ENCODE peak calls at places on chromosomes 11 and 22, in nine cellular contexts. R, Y, N, W, X, Q, K, M and I are unnamed samples.

GRCh38 chr22:19394274-19395050 is 37.1 kb downstream of the HIRA start:
- DNase-seq in R (no peak), K (no peak), Y (no peak), N (no peak), Q (no peak), W (no peak), M (no peak), X (no peak), I (no peak)

GRCh38 chr22:20436309-20437252 is 1.0 kb downstream of the SCARF2 start:
- DNase-seq in M (peak), Q (peak), N (no peak), W (no peak), K (peak), R (no peak), X (no peak), Y (no peak), I (peak)

GRCh38 chr11:65156926-65157325 is 13.1 kb upstream of the SPDYC start:
- DNase-seq in W (no peak), M (no peak), Q (peak), K (no peak), Y (no peak), N (no peak), X (no peak), R (no peak), I (no peak)

GRCh38 chr22:43038325-43038724 is 23.4 kb upstream of the PACSIN2 start:
- DNase-seq in X (no peak), R (no peak), Y (no peak), Q (no peak), K (no peak), N (no peak), W (no peak), M (no peak), I (no peak)

GRCh38 chr22:48320671-48321515 is 1506.8 kb downstream of the BRD1 start:
- DNase-seq in R (no peak), N (no peak), W (no peak), Q (peak), Y (no peak), X (no peak), M (peak), K (no peak), I (no peak)

GRCh38 chr11:113204280-113204679 is 110.1 kb upstream of the TTC12 start:
- DNase-seq in M (no peak), W (no peak), Q (no peak), K (no peak), X (no peak), N (no peak), Y (no peak), R (no peak), I (no peak)

GRCh38 chr11:60926500-60926899 is 2.2 kb downstream of the TMEM132A start:
- DNase-seq in W (no peak), Q (peak), N (no peak), K (no peak), M (no peak), R (no peak), Y (no peak), X (no peak), I (no peak)

GRCh38 chr22:43008921-43009320 is 6.0 kb downstream of the PACSIN2 start:
- DNase-seq in M (no peak), K (no peak), X (no peak), Q (no peak), Y (no peak), R (no peak), N (no peak), W (no peak), I (no peak)

GRCh38 chr11:11308249-11308648 is 44.8 kb downstream of the CSNK2A3 start:
- DNase-seq in Q (no peak), K (no peak), N (no peak), R (no peak), X (no peak), Y (no peak), W (no peak), M (no peak), I (no peak)

GRCh38 chr11:94732617-94733292 is 35.4 kb upstream of the AMOTL1 start:
- DNase-seq in N (no peak), K (peak), R (no peak), Q (no peak), M (peak), Y (peak), W (no peak), X (no peak), I (peak)

DNA sequence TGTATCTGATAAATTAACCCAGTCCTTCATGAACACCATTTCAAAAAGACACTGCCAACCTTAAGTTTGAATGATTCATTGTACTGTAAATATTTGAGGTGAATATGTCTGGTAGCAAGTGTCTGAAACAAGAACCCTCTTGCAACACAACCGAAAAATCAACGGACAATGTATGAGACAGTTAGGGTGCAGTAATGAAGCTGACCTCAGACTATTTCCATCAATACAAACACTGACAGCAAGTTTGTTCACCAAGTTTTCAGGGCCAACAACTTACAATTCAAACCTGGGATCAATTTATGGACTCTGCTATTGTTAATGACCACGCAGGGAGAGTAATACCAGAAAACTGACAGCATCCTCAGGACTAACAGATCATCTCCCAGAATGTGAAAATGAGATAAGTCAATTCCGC is 126.3 kb downstream of the CADM1 start:
- DNase-seq in M (no peak), K (peak), W (no peak), Q (no peak), R (no peak), X (no peak), N (no peak), Y (no peak), I (no peak)
- H3K4me3 ChIP-seq in M (no peak), K (no peak), W (no peak), Q (no peak), R (no peak), X (no peak), N (no peak), Y (no peak), I (no peak)

DNA sequence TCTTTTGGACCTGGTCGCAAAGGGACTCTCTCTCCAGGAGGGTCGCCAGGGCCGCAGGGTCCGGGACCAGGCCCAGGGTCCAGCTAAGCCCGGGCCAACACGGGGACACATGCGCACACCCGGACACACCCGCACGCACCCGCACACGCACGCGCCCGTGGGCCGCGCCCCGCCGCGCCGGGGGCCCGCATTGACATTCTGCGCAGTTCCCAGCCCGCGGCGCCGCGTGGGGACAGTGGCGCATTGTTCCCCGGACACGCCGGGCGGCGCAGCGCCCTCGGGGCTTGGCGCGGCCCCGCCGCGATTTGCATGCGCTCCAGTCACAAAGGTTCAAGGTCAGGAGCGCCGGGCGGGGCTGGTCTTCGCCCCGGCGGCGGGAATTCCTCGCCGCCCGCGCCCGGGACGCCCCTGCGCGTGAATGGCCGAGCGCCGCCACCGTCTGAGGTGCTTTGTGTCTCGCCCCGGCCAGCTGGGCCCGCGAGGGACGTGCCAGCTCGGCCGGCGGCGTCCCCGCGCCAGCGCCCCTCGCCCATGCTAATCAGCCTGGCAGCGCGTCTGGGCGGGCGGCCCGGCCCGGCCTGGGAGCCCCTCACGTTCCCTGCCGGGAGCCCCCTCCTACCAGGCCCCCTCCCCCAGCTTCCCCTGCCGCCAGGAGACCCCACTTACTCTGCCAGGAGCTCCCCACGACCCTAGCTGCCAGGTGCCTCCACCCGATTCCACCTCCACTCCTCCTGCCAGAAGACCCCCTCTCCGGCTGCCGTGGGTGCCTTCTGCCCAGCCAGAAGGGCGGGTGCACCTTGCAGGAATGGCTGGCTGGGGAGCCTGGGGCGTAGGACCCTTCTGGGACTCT is 50.5 kb upstream of the WNT7B start:
- DNase-seq in M (peak), Y (peak), Q (peak), W (no peak), K (no peak), N (peak), R (no peak), X (peak), I (peak)
- TF ChIP-seq POLR2A in M (no peak), Y (no peak), Q (no peak), W (peak), K (no peak), N (peak), R (no peak), X (peak), I (peak)

DNA sequence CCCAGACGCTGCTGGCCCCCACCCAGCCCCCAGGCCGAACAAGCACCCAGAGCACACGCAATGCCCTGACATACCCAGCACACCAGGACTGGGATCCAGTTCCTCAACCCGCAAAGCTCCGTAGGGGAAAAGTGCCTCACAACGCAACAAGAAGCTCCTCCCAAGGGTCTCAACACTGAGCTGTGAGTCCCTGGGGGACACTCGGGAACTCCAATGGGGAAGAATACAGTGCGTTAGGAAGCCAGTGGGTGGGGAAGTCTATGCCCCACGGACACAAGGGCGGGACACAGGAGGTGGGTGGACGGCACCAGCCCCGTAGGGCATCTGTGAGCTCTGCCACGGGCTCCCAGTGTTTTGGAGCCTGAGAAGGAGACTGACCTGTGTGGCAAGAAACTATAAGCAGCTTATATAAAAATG is 1.6 kb downstream of the DEAF1 start:
- DNase-seq in M (no peak), Q (peak), K (no peak), R (no peak), N (no peak), Y (no peak), X (no peak), W (no peak), I (no peak)
- H3K4me3 ChIP-seq in M (no peak), Q (peak), K (peak), R (peak), N (no peak), Y (peak), X (no peak), W (peak), I (no peak)

GRCh38 chr11:67376022-67376386 is 2.6 kb upstream of the CLCF1 start:
- DNase-seq in K (no peak), N (no peak), M (no peak), R (no peak), X (no peak), W (no peak), Y (no peak), Q (no peak), I (no peak)

GRCh38 chr11:67375320-67376021 is 2.1 kb upstream of the CLCF1 start:
- DNase-seq in M (no peak), R (no peak), N (no peak), W (no peak), Y (no peak), K (no peak), Q (no peak), X (no peak), I (peak)

GRCh38 chr11:67373916-67374570 is 645 bp upstream of the CLCF1 start:
- DNase-seq in N (peak), X (peak), Y (peak), K (peak), W (peak), R (no peak), Q (peak), M (peak), I (peak)

GRCh38 chr11:67372993-67373915 is at the start of gene CLCF1:
- DNase-seq in Y (peak), Q (peak), X (peak), K (peak), N (peak), W (no peak), R (no peak), M (peak), I (peak)

DNA sequence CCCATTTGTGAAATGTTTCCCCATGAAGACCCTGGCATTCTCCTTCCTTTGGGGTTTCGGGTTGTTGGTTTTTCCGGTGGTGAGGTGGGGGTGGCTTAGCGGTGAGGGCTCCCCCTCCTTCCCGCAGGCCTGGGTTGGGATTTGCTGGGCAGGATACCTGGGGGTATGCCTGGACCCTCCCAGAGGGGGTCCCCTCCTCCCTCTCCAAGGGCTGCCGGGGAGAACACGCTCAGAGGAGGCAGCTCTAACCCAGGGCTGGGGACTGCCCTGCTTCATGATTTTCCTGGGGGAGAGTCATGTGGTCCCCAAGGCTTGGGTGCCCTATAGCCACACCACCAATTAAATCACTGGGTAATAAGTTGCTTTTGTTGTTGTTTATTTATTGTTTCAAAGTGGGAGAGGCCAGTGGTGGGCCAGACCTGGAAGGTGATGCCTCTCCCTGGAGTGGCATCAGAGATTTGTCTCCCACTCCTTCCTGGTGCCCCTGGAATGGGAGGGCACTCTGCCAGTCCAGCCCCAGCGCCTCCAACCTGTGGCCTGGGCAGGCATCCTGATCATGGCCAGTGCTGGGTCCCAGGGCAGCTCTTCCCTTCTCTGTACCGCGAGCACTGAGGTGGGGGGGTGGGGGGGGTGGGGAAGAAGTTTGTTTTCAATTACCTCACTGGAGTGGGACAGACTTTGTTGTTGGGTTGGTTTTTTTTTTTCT is 1.3 kb upstream of the CLCF1 start:
- DNase-seq in M (no peak), Q (peak), Y (no peak), K (no peak), W (no peak), X (no peak), N (no peak), R (no peak), I (no peak)
- TF ChIP-seq POLR2A in M (no peak), Q (no peak), Y (no peak), K (no peak), W (no peak), X (no peak), N (no peak), R (no peak), I (no peak)

GRCh38 chr22:35685731-35686130 is 31.9 kb upstream of the APOL5 start:
- DNase-seq in N (no peak), W (peak), R (no peak), X (no peak), Y (no peak), K (peak), Q (no peak), M (no peak), I (no peak)

GRCh38 chr22:35684270-35684700 is 33.4 kb upstream of the APOL5 start:
- DNase-seq in Q (no peak), K (peak), W (peak), X (peak), R (no peak), M (no peak), N (no peak), Y (peak), I (no peak)

GRCh38 chr22:35687461-35687860 is 30.2 kb upstream of the APOL5 start:
- DNase-seq in W (no peak), K (no peak), Q (no peak), N (no peak), M (no peak), R (no peak), Y (no peak), X (no peak), I (no peak)

GRCh38 chr22:35684732-35685131 is 32.9 kb upstream of the APOL5 start:
- DNase-seq in M (no peak), R (no peak), K (no peak), Q (no peak), N (no peak), X (no peak), Y (no peak), W (no peak), I (no peak)

GRCh38 chr22:35686298-35686697 is 31.4 kb upstream of the APOL5 start:
- DNase-seq in X (no peak), K (no peak), R (no peak), Q (no peak), W (no peak), N (peak), M (no peak), Y (no peak), I (no peak)
- H3K4me3 ChIP-seq in X (no peak), K (no peak), R (no peak), Q (no peak), W (peak), N (no peak), M (no peak), Y (no peak), I (no peak)

GRCh38 chr22:40408718-40409612 is 38.6 kb downstream of the SGSM3 start:
- DNase-seq in M (no peak), N (no peak), Q (no peak), W (no peak), Y (no peak), K (no peak), R (no peak), X (no peak), I (no peak)

GRCh38 chr22:40406063-40406890 is 35.9 kb downstream of the SGSM3 start:
- DNase-seq in W (no peak), K (no peak), M (no peak), Q (peak), N (no peak), X (no peak), Y (no peak), R (no peak), I (no peak)

GRCh38 chr22:40409613-40410113 is 39.3 kb downstream of the SGSM3 start:
- DNase-seq in N (no peak), X (no peak), W (no peak), K (no peak), Y (no peak), R (no peak), M (no peak), Q (no peak), I (no peak)

GRCh38 chr22:40407021-40407761 is 36.8 kb downstream of the SGSM3 start:
- DNase-seq in Q (peak), K (no peak), Y (no peak), M (no peak), X (no peak), W (no peak), R (no peak), N (no peak), I (no peak)

GRCh38 chr22:40407831-40408717 is 37.7 kb downstream of the SGSM3 start:
- DNase-seq in Y (no peak), W (no peak), X (no peak), K (no peak), M (no peak), Q (peak), R (no peak), N (no peak), I (no peak)
- TF ChIP-seq POLR2A in Y (no peak), W (no peak), X (no peak), K (no peak), M (no peak), Q (no peak), R (no peak), N (no peak), I (no peak)